ENCODE peak calls at places on chromosomes 16 and 17, in four cellular contexts. N is brain microvascular endothelial cell, E is PC-3, H is thoracic aorta. G is an unnamed sample.

GRCh38 chr17:1977583-1978395 is 47.3 kb downstream of the RTN4RL1 start:
- DNase-seq in N (no peak), E (no peak), H (no peak), G (no peak)

GRCh38 chr17:31190351-31190750 is 95.6 kb downstream of the NF1 start:
- DNase-seq in N (no peak), E (no peak), H (no peak), G (peak; percentile 8)

GRCh38 chr17:78737332-78737731 is 44.7 kb downstream of the CYTH1 start:
- DNase-seq in N (no peak), E (peak; percentile 66), H (no peak), G (peak; percentile 87)

GRCh38 chr17:65772989-65773388 is 211.5 kb upstream of the AXIN2 start:
- DNase-seq in N (no peak), E (no peak), H (no peak), G (no peak)

GRCh38 chr17:1109606-1110523 is 69.9 kb downstream of the ABR start:
- DNase-seq in N (no peak), E (peak; percentile 60), H (no peak), G (no peak)

GRCh38 chr17:69501591-69502468 is 87.3 kb downstream of the MAP2K6 start:
- DNase-seq in N (no peak), E (peak; percentile 24), H (no peak), G (peak; percentile 53)

GRCh38 chr17:79217473-79218135 is 143.0 kb downstream of the ENGASE start:
- DNase-seq in N (no peak), E (no peak), H (no peak), G (no peak)

GRCh38 chr17:56319531-56319930 is 166.3 kb downstream of the ANKFN1 start:
- DNase-seq in N (no peak), E (peak; percentile 84), H (no peak), G (peak; percentile 62)

GRCh38 chr16:35795361-35796029 is 2336.1 kb downstream of the TP53TG3F start:
- DNase-seq in N (no peak), E (no peak), H (no peak), G (no peak)

GRCh38 chr17:27895110-27895895 is 2.1 kb upstream of the LYRM9 start:
- DNase-seq in N (no peak), E (no peak), H (no peak), G (no peak)

GRCh38 chr16:15874745-15875314 is 13.6 kb downstream of the CEP20 start:
- DNase-seq in N (peak; percentile 64), E (peak; percentile 62), H (no peak), G (peak; percentile 67)

GRCh38 chr17:55421179-55421934 is at the start of gene MMD:
- DNase-seq in N (no peak), E (peak; percentile 34), H (no peak), G (peak; percentile 34)

GRCh38 chr16:87007907-87008306 is 309.3 kb downstream of the C16orf95 start:
- DNase-seq in N (no peak), E (no peak), H (no peak), G (no peak)

GRCh38 chr17:42846594-42847280 is 2.4 kb downstream of the AOC2 start:
- DNase-seq in N (no peak), E (no peak), H (no peak), G (peak; percentile 58)

GRCh38 chr16:23080747-23081146 is 68.5 kb downstream of the USP31 start:
- DNase-seq in N (no peak), E (no peak), H (no peak), G (no peak)

GRCh38 chr17:45325810-45326209 is 9.0 kb upstream of the MAP3K14 start:
- DNase-seq in N (no peak), E (no peak), H (no peak), G (no peak)

GRCh38 chr17:56577810-56578209 is 15.7 kb upstream of the NOG start:
- DNase-seq in N (no peak), E (no peak), H (no peak), G (no peak)

GRCh38 chr16:12259258-12259657 is 282.7 kb downstream of the SNX29 start:
- DNase-seq in N (no peak), E (no peak), H (no peak), G (no peak)

GRCh38 chr17:44556114-44556853 is 1.0 kb upstream of the FZD2 start:
- DNase-seq in N (no peak), E (peak; percentile 68), H (no peak), G (peak; percentile 35)

GRCh38 chr16:74769791-74770190 is 4.8 kb downstream of the FA2H start:
- DNase-seq in N (no peak), E (no peak), H (no peak), G (no peak)

GRCh38 chr16:49899991-49900690 is 44.2 kb upstream of the ZNF423 start:
- DNase-seq in N (no peak), E (no peak), H (no peak), G (no peak)

GRCh38 chr16:83802135-83802534 is 5.6 kb upstream of the HSBP1 start:
- DNase-seq in N (peak; percentile 70), E (peak; percentile 93), H (no peak), G (peak; percentile 94)

GRCh38 chr16:85451646-85452363 is 161.3 kb upstream of the GSE1 start:
- DNase-seq in N (no peak), E (no peak), H (no peak), G (no peak)

GRCh38 chr17:61209524-61209923 is 190.1 kb upstream of the TBX2 start:
- DNase-seq in N (no peak), E (no peak), H (no peak), G (no peak)

GRCh38 chr16:81485824-81486554 is 41.4 kb downstream of the CMIP start:
- DNase-seq in N (peak; percentile 76), E (no peak), H (no peak), G (peak; percentile 30)

GRCh38 chr16:84270531-84270930 is 24.1 kb upstream of the WFDC1 start:
- DNase-seq in N (no peak), E (no peak), H (no peak), G (no peak)

GRCh38 chr16:11586856-11587642 is at the start of gene LITAF:
- DNase-seq in N (no peak), E (peak; percentile 23), H (no peak), G (no peak)

GRCh38 chr17:74368341-74369152 is 1.2 kb downstream of the GPR142 start:
- DNase-seq in N (peak; percentile 56), E (peak; percentile 84), H (no peak), G (peak; percentile 44)

GRCh38 chr17:78532922-78533640 is 44.1 kb downstream of the DNAH17 start:
- DNase-seq in N (peak; percentile 89), E (peak; percentile 96), H (no peak), G (peak; percentile 94)

GRCh38 chr16:21697032-21697431 is 33.3 kb downstream of the OTOA start:
- DNase-seq in N (no peak), E (no peak), H (no peak), G (peak; percentile 14)

GRCh38 chr16:21703156-21703555 is 39.4 kb downstream of the OTOA start:
- DNase-seq in N (no peak), E (no peak), H (no peak), G (no peak)

GRCh38 chr16:21702259-21702658 is 38.5 kb downstream of the OTOA start:
- DNase-seq in N (no peak), E (no peak), H (no peak), G (no peak)

GRCh38 chr16:21701271-21701670 is 37.5 kb downstream of the OTOA start:
- DNase-seq in N (no peak), E (no peak), H (no peak), G (no peak)

DNA sequence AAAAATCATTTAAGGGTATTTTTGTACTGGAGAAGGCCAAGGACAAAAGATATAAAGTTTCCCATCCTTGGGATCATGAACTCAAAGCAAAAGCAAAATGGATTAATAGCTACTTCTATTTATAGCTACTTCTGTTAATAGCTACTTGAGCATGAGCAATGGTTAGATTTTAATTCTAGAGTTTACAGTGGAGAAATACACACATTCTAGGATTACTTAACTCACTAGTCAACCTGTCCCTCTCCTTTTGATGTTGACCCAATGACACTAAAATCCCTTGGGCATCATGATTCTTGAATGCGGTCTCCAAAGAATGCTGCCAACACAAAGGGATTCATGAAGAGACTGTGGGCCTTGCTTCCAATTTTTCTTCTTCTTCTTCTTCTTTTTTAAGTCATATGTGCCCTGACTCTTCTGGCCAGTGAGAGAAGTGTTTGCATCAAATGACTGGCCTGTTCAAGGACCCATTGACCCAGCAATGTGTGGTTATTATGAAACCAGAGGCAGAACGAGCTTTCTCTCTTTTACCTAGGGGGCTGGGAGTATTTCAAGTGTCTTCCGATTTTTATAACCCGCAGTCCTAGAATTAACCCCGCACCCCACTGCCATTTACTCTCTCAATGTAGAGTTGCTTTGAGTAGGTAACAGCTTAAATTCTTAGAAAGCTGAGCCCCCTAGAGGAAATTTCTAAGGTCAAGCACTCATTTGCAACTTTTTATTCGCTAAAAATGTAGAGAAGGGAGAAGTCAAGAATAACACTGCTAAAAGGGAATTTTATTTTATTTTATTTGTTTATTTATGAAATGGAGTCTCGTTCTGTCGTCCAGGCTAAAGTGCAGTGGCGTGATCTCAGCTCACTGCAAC is 34.6 kb downstream of the OTOA start:
- DNase-seq in N (no peak), E (no peak), H (no peak), G (no peak)
- TF ChIP-seq CTCF in N (no peak), E (no peak), H (no peak), G (no peak)

DNA sequence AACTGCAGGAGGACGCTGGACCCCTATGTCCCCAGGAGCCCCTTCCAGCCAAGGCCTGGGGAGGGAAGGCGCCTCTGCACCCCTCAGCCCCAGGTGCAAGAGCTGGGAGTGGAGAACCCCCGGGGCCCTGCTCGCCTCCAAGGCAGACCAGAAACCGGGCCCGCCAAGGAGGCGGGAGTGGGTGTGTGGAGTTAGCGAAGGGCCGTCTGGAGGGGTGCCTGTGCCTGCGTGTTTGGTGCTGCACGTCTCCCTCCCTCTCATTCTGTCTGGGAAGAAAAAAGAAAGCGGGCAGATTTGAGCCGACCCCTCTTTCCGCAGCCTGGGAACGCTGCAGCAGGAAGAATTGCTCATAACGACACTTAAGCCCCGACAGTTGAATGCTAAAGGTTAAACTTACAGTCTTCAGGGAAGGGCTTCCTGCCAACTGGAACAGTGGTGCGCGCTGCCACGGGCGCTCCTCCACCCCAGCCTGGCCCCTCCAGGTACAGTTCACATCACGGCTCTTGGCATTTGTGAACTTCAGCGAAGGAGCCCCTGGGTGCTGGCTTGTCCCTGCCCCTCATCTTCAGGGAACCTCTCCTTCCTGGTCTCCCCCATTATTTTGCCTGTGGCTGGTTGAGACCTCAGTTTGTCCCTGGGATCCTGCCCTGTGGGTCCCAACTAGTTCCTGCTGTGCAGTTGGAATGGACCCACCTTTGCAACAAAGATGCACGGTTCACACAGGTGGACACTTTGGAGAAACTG is 19.2 kb upstream of the ZFHX3 start:
- DNase-seq in N (peak; percentile 72), E (no peak), H (no peak), G (peak; percentile 45)
- H3K4me3 ChIP-seq in N (peak overlapping the region; percentile 30), E (no peak overlapping the region), H (peak overlapping the region; percentile 89), G (no peak overlapping the region)

DNA sequence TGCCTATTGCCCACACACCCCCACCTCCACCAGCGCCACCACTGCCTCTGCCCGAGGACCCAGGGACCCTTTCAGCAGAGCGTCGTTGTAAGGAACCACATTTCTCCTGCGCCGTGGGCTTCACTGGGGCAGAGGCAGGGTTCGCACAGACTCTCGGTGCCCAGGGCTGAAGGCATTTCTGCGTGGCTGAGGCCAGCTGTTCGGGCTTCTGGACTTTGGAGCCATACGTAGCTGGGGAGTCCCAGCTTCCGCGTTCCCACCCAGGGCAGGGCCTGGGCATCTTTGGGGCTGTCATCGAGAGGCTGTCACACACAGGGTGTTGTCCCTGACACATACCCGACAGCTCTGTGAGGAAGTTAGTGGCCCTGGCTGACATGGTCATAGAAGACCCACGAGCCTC is 16.0 kb upstream of the SMIM5 start:
- DNase-seq in N (no peak), E (no peak), H (no peak), G (no peak)
- H3K27me3 ChIP-seq in N (no peaks in the 10 kb centered on the region), E (no peaks in the 10 kb centered on the region), H (no peaks in the 10 kb centered on the region), G (no peaks in the 10 kb centered on the region)

DNA sequence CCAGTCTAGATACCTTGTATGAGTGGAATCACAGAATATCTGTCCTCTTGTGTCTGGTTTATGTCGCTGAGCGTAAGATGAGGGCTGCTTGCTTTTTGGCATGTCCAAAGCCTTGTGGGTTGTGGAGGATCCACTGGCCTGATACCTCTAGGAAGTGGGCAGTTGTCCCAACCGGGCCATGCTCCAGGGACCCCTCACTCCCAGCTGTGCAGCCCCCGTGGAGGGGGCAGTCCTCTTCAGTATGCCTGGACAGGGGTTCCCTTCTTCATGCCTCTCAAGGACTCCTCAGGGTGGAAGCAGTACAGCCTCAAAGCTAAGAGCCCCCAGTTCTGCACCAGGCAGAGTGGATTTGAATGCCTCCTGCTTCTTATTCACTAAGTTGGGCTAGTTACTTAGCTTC is 23.8 kb upstream of the ST6GALNAC1 start:
- DNase-seq in N (no peak), E (no peak), H (no peak), G (peak; percentile 18)
- TF ChIP-seq CTCF in N (no peak), E (no peak), H (no peak), G (no peak)